ENCODE peak calls at places on chromosome 7, in nine cellular contexts. One of them, this sample, is unnamed.
A peak's percentile ranks its signal among the peaks of the same experiment; 100 is the strongest.

GRCh38 chr7:132488634-132489302 is 87.5 kb downstream of the PLXNA4 start:
- DNase-seq in activated T-cell treated with anti-CD3 and anti-CD28 coated beads, Interleukin-2, amount 50 U/mL, for 48 hours: no peak
- DNase-seq in AG09309: no peak
- DNase-seq in mucosa of gallbladder: no peak
- DNase-seq in activated CD4-positive, alpha-beta T cell treated with anti-CD3 and anti-CD28 coated beads, Interleukin-2, amount 10 ng/mL, durations not matched to agents 7 days and 5 days: no peak
- DNase-seq in A549: no peak
- DNase-seq in germinal center: no peak
- DNase-seq in A172: no peak
- DNase-seq in stimulated activated CD4-positive, alpha-beta T cell treated with anti-CD3 and anti-CD28 coated beads, Interleukin-1b, Interleukin-23, amount 100 ng/mL, for 24 hours: no peak
- DNase-seq in this sample: no peak

GRCh38 chr7:43439631-43440401 is 143.1 kb upstream of the STK17A start:
- DNase-seq in A172: peak; percentile 60
- DNase-seq in activated CD4-positive, alpha-beta T cell treated with anti-CD3 and anti-CD28 coated beads, Interleukin-2, amount 10 ng/mL, durations not matched to agents 7 days and 5 days: peak; percentile 59
- DNase-seq in germinal center: peak; percentile 73
- DNase-seq in activated T-cell treated with anti-CD3 and anti-CD28 coated beads, Interleukin-2, amount 50 U/mL, for 48 hours: peak; percentile 60
- DNase-seq in stimulated activated CD4-positive, alpha-beta T cell treated with anti-CD3 and anti-CD28 coated beads, Interleukin-1b, Interleukin-23, amount 100 ng/mL, for 24 hours: peak; percentile 13
- DNase-seq in mucosa of gallbladder: peak; percentile 18
- DNase-seq in AG09309: no peak
- DNase-seq in A549: peak; percentile 75
- DNase-seq in this sample: peak; percentile 91

GRCh38 chr7:106660862-106661720 is at the start of gene CCDC71L:
- DNase-seq in AG09309: peak; percentile 84
- DNase-seq in A549: peak; percentile 89
- DNase-seq in A172: peak; percentile 95
- DNase-seq in mucosa of gallbladder: peak; percentile 95
- DNase-seq in germinal center: peak; percentile 95
- DNase-seq in activated T-cell treated with anti-CD3 and anti-CD28 coated beads, Interleukin-2, amount 50 U/mL, for 48 hours: peak; percentile 99
- DNase-seq in activated CD4-positive, alpha-beta T cell treated with anti-CD3 and anti-CD28 coated beads, Interleukin-2, amount 10 ng/mL, durations not matched to agents 7 days and 5 days: peak; percentile 92
- DNase-seq in stimulated activated CD4-positive, alpha-beta T cell treated with anti-CD3 and anti-CD28 coated beads, Interleukin-1b, Interleukin-23, amount 100 ng/mL, for 24 hours: peak; percentile 83
- DNase-seq in this sample: peak; percentile 98

GRCh38 chr7:26684447-26684846 is 179.9 kb downstream of the SKAP2 start:
- DNase-seq in A172: no peak
- DNase-seq in stimulated activated CD4-positive, alpha-beta T cell treated with anti-CD3 and anti-CD28 coated beads, Interleukin-1b, Interleukin-23, amount 100 ng/mL, for 24 hours: no peak
- DNase-seq in activated CD4-positive, alpha-beta T cell treated with anti-CD3 and anti-CD28 coated beads, Interleukin-2, amount 10 ng/mL, durations not matched to agents 7 days and 5 days: no peak
- DNase-seq in germinal center: no peak
- DNase-seq in activated T-cell treated with anti-CD3 and anti-CD28 coated beads, Interleukin-2, amount 50 U/mL, for 48 hours: no peak
- DNase-seq in mucosa of gallbladder: no peak
- DNase-seq in AG09309: no peak
- DNase-seq in A549: no peak
- DNase-seq in this sample: no peak

GRCh38 chr7:98867271-98867701 is 2.5 kb downstream of the TMEM130 start:
- DNase-seq in mucosa of gallbladder: no peak
- DNase-seq in germinal center: no peak
- DNase-seq in AG09309: no peak
- DNase-seq in A549: no peak
- DNase-seq in activated CD4-positive, alpha-beta T cell treated with anti-CD3 and anti-CD28 coated beads, Interleukin-2, amount 10 ng/mL, durations not matched to agents 7 days and 5 days: no peak
- DNase-seq in activated T-cell treated with anti-CD3 and anti-CD28 coated beads, Interleukin-2, amount 50 U/mL, for 48 hours: no peak
- DNase-seq in stimulated activated CD4-positive, alpha-beta T cell treated with anti-CD3 and anti-CD28 coated beads, Interleukin-1b, Interleukin-23, amount 100 ng/mL, for 24 hours: no peak
- DNase-seq in A172: no peak
- DNase-seq in this sample: peak; percentile 37

GRCh38 chr7:87151701-87152111 is 547 bp upstream of the DMTF1 start:
- DNase-seq in activated CD4-positive, alpha-beta T cell treated with anti-CD3 and anti-CD28 coated beads, Interleukin-2, amount 10 ng/mL, durations not matched to agents 7 days and 5 days: no peak
- DNase-seq in A549: peak; percentile 52
- DNase-seq in mucosa of gallbladder: no peak
- DNase-seq in AG09309: no peak
- DNase-seq in A172: no peak
- DNase-seq in stimulated activated CD4-positive, alpha-beta T cell treated with anti-CD3 and anti-CD28 coated beads, Interleukin-1b, Interleukin-23, amount 100 ng/mL, for 24 hours: no peak
- DNase-seq in germinal center: no peak
- DNase-seq in activated T-cell treated with anti-CD3 and anti-CD28 coated beads, Interleukin-2, amount 50 U/mL, for 48 hours: no peak
- DNase-seq in this sample: no peak

GRCh38 chr7:44473295-44473694 is 17.2 kb downstream of the NUDCD3 start:
- DNase-seq in activated T-cell treated with anti-CD3 and anti-CD28 coated beads, Interleukin-2, amount 50 U/mL, for 48 hours: no peak
- DNase-seq in A172: peak; percentile 68
- DNase-seq in A549: no peak
- DNase-seq in activated CD4-positive, alpha-beta T cell treated with anti-CD3 and anti-CD28 coated beads, Interleukin-2, amount 10 ng/mL, durations not matched to agents 7 days and 5 days: no peak
- DNase-seq in AG09309: no peak
- DNase-seq in stimulated activated CD4-positive, alpha-beta T cell treated with anti-CD3 and anti-CD28 coated beads, Interleukin-1b, Interleukin-23, amount 100 ng/mL, for 24 hours: no peak
- DNase-seq in mucosa of gallbladder: no peak
- DNase-seq in germinal center: no peak
- DNase-seq in this sample: no peak

GRCh38 chr7:87624628-87625027 is 3.6 kb upstream of the RUNDC3B start:
- DNase-seq in AG09309: no peak
- DNase-seq in germinal center: no peak
- DNase-seq in activated T-cell treated with anti-CD3 and anti-CD28 coated beads, Interleukin-2, amount 50 U/mL, for 48 hours: no peak
- DNase-seq in mucosa of gallbladder: no peak
- DNase-seq in stimulated activated CD4-positive, alpha-beta T cell treated with anti-CD3 and anti-CD28 coated beads, Interleukin-1b, Interleukin-23, amount 100 ng/mL, for 24 hours: no peak
- DNase-seq in activated CD4-positive, alpha-beta T cell treated with anti-CD3 and anti-CD28 coated beads, Interleukin-2, amount 10 ng/mL, durations not matched to agents 7 days and 5 days: no peak
- DNase-seq in A549: no peak
- DNase-seq in A172: no peak
- DNase-seq in this sample: no peak

GRCh38 chr7:98981701-98982100 is 103.4 kb downstream of the TRRAP start:
- DNase-seq in mucosa of gallbladder: no peak
- DNase-seq in stimulated activated CD4-positive, alpha-beta T cell treated with anti-CD3 and anti-CD28 coated beads, Interleukin-1b, Interleukin-23, amount 100 ng/mL, for 24 hours: no peak
- DNase-seq in A549: no peak
- DNase-seq in germinal center: no peak
- DNase-seq in AG09309: no peak
- DNase-seq in activated T-cell treated with anti-CD3 and anti-CD28 coated beads, Interleukin-2, amount 50 U/mL, for 48 hours: no peak
- DNase-seq in activated CD4-positive, alpha-beta T cell treated with anti-CD3 and anti-CD28 coated beads, Interleukin-2, amount 10 ng/mL, durations not matched to agents 7 days and 5 days: no peak
- DNase-seq in A172: no peak
- DNase-seq in this sample: no peak

GRCh38 chr7:123615344-123615743 is 13.7 kb downstream of the ASB15 start:
- DNase-seq in activated T-cell treated with anti-CD3 and anti-CD28 coated beads, Interleukin-2, amount 50 U/mL, for 48 hours: no peak
- DNase-seq in germinal center: no peak
- DNase-seq in activated CD4-positive, alpha-beta T cell treated with anti-CD3 and anti-CD28 coated beads, Interleukin-2, amount 10 ng/mL, durations not matched to agents 7 days and 5 days: no peak
- DNase-seq in A172: no peak
- DNase-seq in A549: no peak
- DNase-seq in mucosa of gallbladder: no peak
- DNase-seq in stimulated activated CD4-positive, alpha-beta T cell treated with anti-CD3 and anti-CD28 coated beads, Interleukin-1b, Interleukin-23, amount 100 ng/mL, for 24 hours: no peak
- DNase-seq in AG09309: peak; percentile 51
- DNase-seq in this sample: no peak

GRCh38 chr7:47965456-47965855 is 14.0 kb downstream of the HUS1 start:
- DNase-seq in A549: no peak
- DNase-seq in activated CD4-positive, alpha-beta T cell treated with anti-CD3 and anti-CD28 coated beads, Interleukin-2, amount 10 ng/mL, durations not matched to agents 7 days and 5 days: no peak
- DNase-seq in stimulated activated CD4-positive, alpha-beta T cell treated with anti-CD3 and anti-CD28 coated beads, Interleukin-1b, Interleukin-23, amount 100 ng/mL, for 24 hours: no peak
- DNase-seq in A172: no peak
- DNase-seq in mucosa of gallbladder: no peak
- DNase-seq in activated T-cell treated with anti-CD3 and anti-CD28 coated beads, Interleukin-2, amount 50 U/mL, for 48 hours: no peak
- DNase-seq in AG09309: no peak
- DNase-seq in germinal center: no peak
- DNase-seq in this sample: no peak

GRCh38 chr7:24283900-24284698 is at the start of gene NPY:
- DNase-seq in germinal center: peak; percentile 35
- DNase-seq in activated T-cell treated with anti-CD3 and anti-CD28 coated beads, Interleukin-2, amount 50 U/mL, for 48 hours: peak; percentile 30
- DNase-seq in AG09309: no peak
- DNase-seq in activated CD4-positive, alpha-beta T cell treated with anti-CD3 and anti-CD28 coated beads, Interleukin-2, amount 10 ng/mL, durations not matched to agents 7 days and 5 days: peak; percentile 17
- DNase-seq in stimulated activated CD4-positive, alpha-beta T cell treated with anti-CD3 and anti-CD28 coated beads, Interleukin-1b, Interleukin-23, amount 100 ng/mL, for 24 hours: no peak
- DNase-seq in A172: no peak
- DNase-seq in mucosa of gallbladder: no peak
- DNase-seq in A549: no peak
- DNase-seq in this sample: peak; percentile 68